ENCODE peak calls at places on chromosome 18, in ten cellular contexts. H, I, N, L, X, B, G, V, M and Y are unnamed samples.

GRCh38 chr18:4101009-4101408 is 354.1 kb downstream of the DLGAP1 start:
- DNase-seq in H (no peak), I (no peak), N (no peak), L (no peak), X (no peak), B (no peak), G (no peak), V (no peak), M (no peak), Y (no peak)

GRCh38 chr18:939167-939566 is 34.5 kb downstream of the ADCYAP1 start:
- DNase-seq in H (no peak), I (peak), N (no peak), L (no peak), X (peak), B (no peak), G (no peak), V (no peak), M (no peak), Y (no peak)

GRCh38 chr18:31243740-31244512 is 74.0 kb upstream of the DSG1 start:
- DNase-seq in H (no peak), I (no peak), N (no peak), L (no peak), X (no peak), B (no peak), G (no peak), V (no peak), M (no peak), Y (no peak)

GRCh38 chr18:56825312-56825711 is 174.2 kb downstream of the WDR7 start:
- DNase-seq in H (no peak), I (no peak), N (no peak), L (no peak), X (no peak), B (no peak), G (no peak), V (no peak), M (no peak), Y (no peak)

GRCh38 chr18:79884963-79885728 is 66.3 kb downstream of the SLC66A2 start:
- DNase-seq in H (no peak), I (no peak), N (no peak), L (no peak), X (no peak), B (no peak), G (no peak), V (no peak), M (no peak), Y (no peak)

GRCh38 chr18:58276640-58277456 is 232.8 kb downstream of the NEDD4L start:
- DNase-seq in H (no peak), I (no peak), N (no peak), L (no peak), X (no peak), B (no peak), G (no peak), V (no peak), M (no peak), Y (no peak)

GRCh38 chr18:67980241-67980640 is 463.7 kb upstream of the DSEL start:
- DNase-seq in H (no peak), I (no peak), N (no peak), L (no peak), X (no peak), B (no peak), G (no peak), V (no peak), M (no peak), Y (no peak)

GRCh38 chr18:76188097-76188496 is 306.9 kb downstream of the ZNF516 start:
- DNase-seq in H (no peak), I (no peak), N (no peak), L (no peak), X (no peak), B (no peak), G (no peak), V (no peak), M (no peak), Y (no peak)

GRCh38 chr18:77482190-77482928 is 232.7 kb downstream of the GALR1 start:
- DNase-seq in H (no peak), I (no peak), N (no peak), L (peak), X (no peak), B (no peak), G (no peak), V (no peak), M (no peak), Y (no peak)

GRCh38 chr18:41974661-41975286 is 19.7 kb downstream of the PIK3C3 start:
- DNase-seq in H (no peak), I (no peak), N (no peak), L (no peak), X (peak), B (no peak), G (peak), V (no peak), M (no peak), Y (no peak)

GRCh38 chr18:48616484-48617255 is 77.8 kb downstream of the CTIF start:
- DNase-seq in H (no peak), I (no peak), N (no peak), L (no peak), X (no peak), B (no peak), G (no peak), V (no peak), M (no peak), Y (no peak)

GRCh38 chr18:27749189-27749588 is 427.7 kb downstream of the CDH2 start:
- DNase-seq in H (no peak), I (no peak), N (no peak), L (no peak), X (no peak), B (no peak), G (no peak), V (no peak), M (no peak), Y (no peak)

GRCh38 chr18:44589709-44590108 is 91.0 kb upstream of the SETBP1 start:
- DNase-seq in H (no peak), I (peak), N (no peak), L (no peak), X (peak), B (peak), G (no peak), V (no peak), M (peak), Y (no peak)

GRCh38 chr18:21191596-21192307 is 50.3 kb upstream of the GREB1L start:
- DNase-seq in H (peak), I (peak), N (no peak), L (peak), X (peak), B (peak), G (peak), V (no peak), M (peak), Y (no peak)

GRCh38 chr18:75248426-75249191 is 38.0 kb downstream of the TSHZ1 start:
- DNase-seq in H (no peak), I (no peak), N (no peak), L (no peak), X (peak), B (peak), G (no peak), V (no peak), M (no peak), Y (no peak)

GRCh38 chr18:58088723-58089074 is 44.7 kb downstream of the NEDD4L start:
- DNase-seq in H (no peak), I (no peak), N (no peak), L (no peak), X (no peak), B (no peak), G (no peak), V (no peak), M (no peak), Y (no peak)

GRCh38 chr18:66916834-66917233 is 312.9 kb upstream of the CDH19 start:
- DNase-seq in H (no peak), I (no peak), N (no peak), L (no peak), X (no peak), B (no peak), G (no peak), V (no peak), M (no peak), Y (no peak)

GRCh38 chr18:41391616-41392610 is 563.1 kb upstream of the PIK3C3 start:
- DNase-seq in H (peak), I (peak), N (no peak), L (peak), X (peak), B (peak), G (no peak), V (no peak), M (peak), Y (peak)

GRCh38 chr18:57352761-57353136 is 392 bp downstream of the ST8SIA3 start:
- DNase-seq in H (no peak), I (no peak), N (no peak), L (no peak), X (peak), B (no peak), G (no peak), V (no peak), M (no peak), Y (no peak)

GRCh38 chr18:36397033-36397432 is 99.5 kb downstream of the FHOD3 start:
- DNase-seq in H (no peak), I (no peak), N (no peak), L (no peak), X (no peak), B (peak), G (no peak), V (no peak), M (no peak), Y (no peak)

GRCh38 chr18:35345460-35345921 is 1.3 kb upstream of the ZNF24 start:
- DNase-seq in H (no peak), I (no peak), N (no peak), L (no peak), X (peak), B (no peak), G (no peak), V (no peak), M (no peak), Y (peak)

GRCh38 chr18:46341989-46342525 is 237.9 kb downstream of the HAUS1 start:
- DNase-seq in H (no peak), I (no peak), N (no peak), L (no peak), X (no peak), B (no peak), G (no peak), V (peak), M (no peak), Y (no peak)

GRCh38 chr18:77055429-77056310 is 76.9 kb downstream of the MBP start:
- DNase-seq in H (no peak), I (no peak), N (no peak), L (no peak), X (no peak), B (peak), G (no peak), V (no peak), M (no peak), Y (no peak)

GRCh38 chr18:37783771-37784170 is 218.2 kb upstream of the CELF4 start:
- DNase-seq in H (no peak), I (no peak), N (no peak), L (no peak), X (peak), B (no peak), G (no peak), V (no peak), M (no peak), Y (no peak)

GRCh38 chr18:51622676-51623075 is 425.2 kb upstream of the MEX3C start:
- DNase-seq in H (no peak), I (no peak), N (no peak), L (peak), X (no peak), B (no peak), G (no peak), V (no peak), M (no peak), Y (no peak)

GRCh38 chr18:56505971-56506370 is 132.4 kb downstream of the TXNL1 start:
- DNase-seq in H (no peak), I (peak), N (no peak), L (no peak), X (no peak), B (no peak), G (no peak), V (no peak), M (peak), Y (no peak)

GRCh38 chr18:46477425-46478011 is 179.5 kb downstream of the LOXHD1 start:
- DNase-seq in H (no peak), I (no peak), N (no peak), L (no peak), X (no peak), B (no peak), G (no peak), V (no peak), M (no peak), Y (no peak)

GRCh38 chr18:24417465-24417864 is 9.0 kb upstream of the IMPACT start:
- DNase-seq in H (no peak), I (no peak), N (no peak), L (no peak), X (no peak), B (no peak), G (no peak), V (no peak), M (no peak), Y (no peak)

GRCh38 chr18:13185675-13186198 is 32.8 kb upstream of the LDLRAD4 start:
- DNase-seq in H (no peak), I (no peak), N (no peak), L (no peak), X (no peak), B (no peak), G (no peak), V (peak), M (no peak), Y (no peak)

GRCh38 chr18:39841133-39842041 is 2113.6 kb upstream of the PIK3C3 start:
- DNase-seq in H (peak), I (peak), N (no peak), L (peak), X (peak), B (peak), G (no peak), V (no peak), M (peak), Y (no peak)

GRCh38 chr18:56853961-56854360 is 202.8 kb downstream of the WDR7 start:
- DNase-seq in H (no peak), I (no peak), N (no peak), L (no peak), X (no peak), B (no peak), G (no peak), V (no peak), M (no peak), Y (no peak)

GRCh38 chr18:78497641-78498040 is 482.0 kb upstream of the SALL3 start:
- DNase-seq in H (no peak), I (no peak), N (no peak), L (no peak), X (no peak), B (no peak), G (no peak), V (no peak), M (no peak), Y (no peak)

GRCh38 chr18:56148373-56148772 is 490.0 kb downstream of the TXNL1 start:
- DNase-seq in H (no peak), I (peak), N (no peak), L (no peak), X (peak), B (peak), G (no peak), V (no peak), M (peak), Y (no peak)

GRCh38 chr18:22666411-22666940 is 248.8 kb upstream of the CTAGE1 start:
- DNase-seq in H (no peak), I (no peak), N (no peak), L (no peak), X (no peak), B (no peak), G (no peak), V (no peak), M (no peak), Y (no peak)

GRCh38 chr18:9380571-9381390 is 46.2 kb downstream of the TWSG1 start:
- DNase-seq in H (no peak), I (peak), N (no peak), L (peak), X (peak), B (peak), G (no peak), V (no peak), M (peak), Y (no peak)

GRCh38 chr18:5488844-5489243 is 55.0 kb downstream of the EPB41L3 start:
- DNase-seq in H (no peak), I (no peak), N (no peak), L (no peak), X (peak), B (no peak), G (no peak), V (no peak), M (no peak), Y (no peak)

GRCh38 chr18:26504831-26505230 is 43.5 kb downstream of the KCTD1 start:
- DNase-seq in H (no peak), I (no peak), N (no peak), L (peak), X (no peak), B (no peak), G (no peak), V (no peak), M (no peak), Y (no peak)

GRCh38 chr18:12121175-12122095 is 27.8 kb downstream of the ANKRD62 start:
- DNase-seq in H (no peak), I (peak), N (no peak), L (no peak), X (peak), B (peak), G (no peak), V (no peak), M (no peak), Y (no peak)